ENCODE peak calls at places on chromosomes 7 and 10, in eight cellular contexts. D, B, O, X, S, Z, P and H are unnamed samples.

GRCh38 chr10:6151087-6151977 is 51.4 kb upstream of the PFKFB3 start:
- DNase-seq in S (peak), Z (peak), B (no peak), X (no peak), O (no peak), P (peak), D (peak), H (peak)

GRCh38 chr10:20970044-20970443 is 72.9 kb upstream of the NEBL start:
- DNase-seq in O (peak), P (no peak), D (no peak), B (no peak), Z (no peak), X (no peak), S (peak), H (peak)

GRCh38 chr7:23472046-23472445 is 1.8 kb upstream of the IGF2BP3 start:
- DNase-seq in Z (no peak), S (no peak), P (no peak), O (no peak), D (no peak), X (no peak), B (no peak), H (no peak)

GRCh38 chr10:16491933-16492332 is 29.7 kb downstream of the C1QL3 start:
- DNase-seq in B (no peak), P (no peak), S (no peak), O (no peak), Z (no peak), X (no peak), D (peak), H (no peak)

GRCh38 chr7:6495597-6496262 is 48.0 kb upstream of the DAGLB start:
- DNase-seq in X (no peak), D (no peak), O (no peak), Z (no peak), B (no peak), P (no peak), S (no peak), H (peak)

GRCh38 chr7:92988051-92988450 is 129.7 kb downstream of the SAMD9 start:
- DNase-seq in Z (no peak), P (no peak), O (no peak), X (peak), D (peak), B (no peak), S (peak), H (peak)

GRCh38 chr7:101390901-101391301 is 28.2 kb downstream of the COL26A1 start:
- DNase-seq in D (peak), P (peak), X (no peak), O (no peak), S (peak), Z (peak), B (no peak), H (peak)

GRCh38 chr10:13536674-13537366 is 8.0 kb upstream of the BEND7 start:
- DNase-seq in O (peak), S (peak), P (peak), B (no peak), Z (peak), X (peak), D (peak), H (peak)

GRCh38 chr7:128867842-128868623 is 5.4 kb downstream of the ATP6V1F start:
- DNase-seq in P (peak), S (no peak), X (no peak), O (no peak), D (no peak), B (no peak), Z (no peak), H (no peak)

GRCh38 chr10:34506773-34507172 is 308.3 kb downstream of the PARD3 start:
- DNase-seq in D (no peak), Z (no peak), B (no peak), X (no peak), P (no peak), O (no peak), S (no peak), H (no peak)

GRCh38 chr7:50591098-50591479 is 25.9 kb upstream of the DDC start:
- DNase-seq in D (no peak), P (no peak), O (no peak), B (no peak), S (no peak), Z (no peak), X (no peak), H (no peak)

GRCh38 chr7:139799586-139799985 is 21.8 kb upstream of the HIPK2 start:
- DNase-seq in S (no peak), X (no peak), Z (no peak), P (no peak), D (no peak), O (no peak), B (no peak), H (peak)

GRCh38 chr10:119211176-119211575 is 3.8 kb downstream of the GRK5 start:
- DNase-seq in D (no peak), B (no peak), O (no peak), X (no peak), S (peak), Z (no peak), P (no peak), H (no peak)

GRCh38 chr10:48253970-48254657 is 20.4 kb downstream of the FRMPD2 start:
- DNase-seq in O (no peak), S (peak), P (no peak), X (no peak), Z (no peak), D (no peak), B (peak), H (peak)

GRCh38 chr7:73824986-73825385 is 5.8 kb upstream of the CLDN4 start:
- DNase-seq in D (no peak), X (no peak), S (no peak), P (peak), O (no peak), Z (no peak), B (no peak), H (no peak)

GRCh38 chr10:86363184-86363832 is 3.3 kb downstream of the GRID1 start:
- DNase-seq in B (no peak), P (peak), X (no peak), S (no peak), D (peak), Z (no peak), O (no peak), H (no peak)

GRCh38 chr10:91632671-91633550 is at the start of gene PPP1R3C:
- DNase-seq in O (peak), D (peak), P (peak), B (peak), S (peak), X (no peak), Z (peak), H (peak)

GRCh38 chr10:118251791-118252190 is 90.3 kb downstream of the FAM204A start:
- DNase-seq in P (no peak), Z (no peak), X (no peak), O (no peak), B (no peak), D (no peak), S (no peak), H (no peak)

GRCh38 chr10:60958892-60959601 is 15.1 kb upstream of the RHOBTB1 start:
- DNase-seq in X (no peak), S (peak), D (no peak), O (no peak), P (no peak), B (no peak), Z (no peak), H (peak)

GRCh38 chr7:27520828-27521790 is 141.6 kb downstream of the HIBADH start:
- DNase-seq in D (no peak), Z (no peak), X (no peak), B (peak), S (peak), P (peak), O (no peak), H (peak)

GRCh38 chr10:127157506-127158205 is 38.7 kb downstream of the INSYN2A start:
- DNase-seq in Z (no peak), D (no peak), B (no peak), O (no peak), S (peak), X (no peak), P (no peak), H (no peak)

GRCh38 chr7:4715385-4715770 is 33.3 kb downstream of the FOXK1 start:
- DNase-seq in Z (peak), P (no peak), O (no peak), X (no peak), S (peak), D (no peak), B (no peak), H (peak)

GRCh38 chr7:33807158-33807530 is 98.2 kb upstream of the BMPER start:
- DNase-seq in Z (no peak), P (no peak), S (no peak), O (no peak), X (no peak), B (no peak), D (no peak), H (no peak)

GRCh38 chr7:30647589-30647988 is 34.7 kb downstream of the CRHR2 start:
- DNase-seq in P (no peak), D (no peak), Z (no peak), O (no peak), S (no peak), X (no peak), B (no peak), H (no peak)

GRCh38 chr10:23095966-23096813 is 811 bp downstream of the MSRB2 start:
- DNase-seq in Z (peak), X (no peak), P (peak), S (peak), B (peak), O (no peak), D (peak), H (peak)

GRCh38 chr7:50317221-50317678 is 12.7 kb downstream of the IKZF1 start:
- DNase-seq in X (no peak), O (no peak), Z (no peak), S (no peak), B (no peak), D (no peak), P (peak), H (no peak)

GRCh38 chr7:158819571-158820203 is 9.6 kb downstream of the ESYT2 start:
- DNase-seq in B (no peak), X (no peak), P (no peak), D (no peak), Z (no peak), O (no peak), S (no peak), H (peak)

GRCh38 chr7:71235263-71235662 is 103.3 kb downstream of the GALNT17 start:
- DNase-seq in S (no peak), Z (no peak), P (no peak), O (no peak), B (no peak), X (no peak), D (no peak), H (no peak)

GRCh38 chr7:91979590-91979989 is 38.9 kb downstream of the AKAP9 start:
- DNase-seq in Z (no peak), D (no peak), X (no peak), P (no peak), B (no peak), S (no peak), O (no peak), H (no peak)

GRCh38 chr7:135597181-135597925 is 39.6 kb downstream of the NUP205 start:
- DNase-seq in X (no peak), P (no peak), D (no peak), O (no peak), B (no peak), Z (no peak), S (peak), H (peak)

GRCh38 chr7:53811555-53812079 is 730.6 kb upstream of the VSTM2A start:
- DNase-seq in Z (no peak), D (no peak), O (no peak), P (no peak), B (no peak), X (no peak), S (no peak), H (no peak)

GRCh38 chr7:130371059-130371458 is 9.2 kb upstream of the CPA1 start:
- DNase-seq in X (no peak), S (no peak), Z (no peak), P (no peak), D (no peak), O (no peak), B (no peak), H (peak)

GRCh38 chr10:89458289-89458688 is 43.9 kb downstream of the IFIT5 start:
- DNase-seq in P (no peak), O (no peak), B (no peak), D (no peak), Z (no peak), S (peak), X (no peak), H (peak)

GRCh38 chr10:106563384-106563783 is 601.1 kb downstream of the SORCS1 start:
- DNase-seq in B (no peak), S (no peak), D (no peak), P (no peak), X (no peak), O (no peak), Z (no peak), H (no peak)

GRCh38 chr10:22805304-22805703 is 90.9 kb upstream of the PIP4K2A start:
- DNase-seq in B (no peak), P (no peak), O (peak), X (no peak), S (peak), D (no peak), Z (no peak), H (peak)

GRCh38 chr10:99927719-99928280 is 81.9 kb downstream of the DNMBP start:
- DNase-seq in S (no peak), O (no peak), Z (no peak), P (no peak), B (no peak), D (peak), X (no peak), H (peak)

GRCh38 chr7:2641406-2642393 is 9.9 kb downstream of the TTYH3 start:
- DNase-seq in D (peak), O (no peak), B (peak), S (peak), Z (peak), X (no peak), P (peak), H (peak)
- TF ChIP-seq CTCF in D (no peak), O (no peak), B (no peak), S (no peak), Z (no peak), X (no peak), P (no peak), H (no peak)

GRCh38 chr10:30439931-30440330 is 5.9 kb downstream of the MAP3K8 start:
- DNase-seq in D (no peak), S (no peak), O (no peak), B (no peak), X (no peak), P (no peak), Z (no peak), H (no peak)

GRCh38 chr10:30436200-30436599 is 2.2 kb downstream of the MAP3K8 start:
- DNase-seq in B (no peak), S (peak), P (no peak), X (no peak), Z (no peak), O (no peak), D (peak), H (peak)

GRCh38 chr10:30436688-30437038 is 2.7 kb downstream of the MAP3K8 start:
- DNase-seq in B (no peak), D (no peak), S (peak), Z (no peak), O (no peak), P (no peak), X (no peak), H (no peak)

GRCh38 chr10:30437039-30437781 is 3.2 kb downstream of the MAP3K8 start:
- DNase-seq in B (no peak), X (no peak), D (no peak), S (peak), Z (no peak), P (no peak), O (no peak), H (peak)

GRCh38 chr10:30438016-30438850 is 4.2 kb downstream of the MAP3K8 start:
- DNase-seq in X (no peak), S (no peak), P (no peak), O (no peak), B (no peak), D (no peak), Z (no peak), H (peak)
- H3K4me3 ChIP-seq in X (no peak), S (no peak), P (no peak), O (peak), B (no peak), D (no peak), Z (peak), H (peak)

GRCh38 chr7:87219545-87220025 is at the start of gene TMEM243:
- DNase-seq in Z (peak), B (no peak), X (no peak), P (peak), S (peak), D (peak), O (no peak), H (peak)
- TF ChIP-seq CTCF in Z (peak), B (no peak), X (peak), P (peak), S (no peak), D (peak), O (peak), H (no peak)

GRCh38 chr7:122691569-122692235 is 7.2 kb downstream of the RNF133 start:
- DNase-seq in S (no peak), O (no peak), B (no peak), X (no peak), D (no peak), Z (no peak), P (no peak), H (no peak)

GRCh38 chr7:122695816-122696215 is 3.1 kb downstream of the RNF133 start:
- DNase-seq in O (no peak), B (no peak), S (no peak), X (no peak), Z (no peak), P (no peak), D (no peak), H (no peak)

GRCh38 chr7:122694697-122695096 is 4.2 kb downstream of the RNF133 start:
- DNase-seq in O (no peak), Z (no peak), B (no peak), X (no peak), P (no peak), D (no peak), S (no peak), H (no peak)

GRCh38 chr7:122689346-122690109 is 9.4 kb downstream of the RNF133 start:
- DNase-seq in X (no peak), S (no peak), P (no peak), D (no peak), B (no peak), O (no peak), Z (no peak), H (no peak)

DNA sequence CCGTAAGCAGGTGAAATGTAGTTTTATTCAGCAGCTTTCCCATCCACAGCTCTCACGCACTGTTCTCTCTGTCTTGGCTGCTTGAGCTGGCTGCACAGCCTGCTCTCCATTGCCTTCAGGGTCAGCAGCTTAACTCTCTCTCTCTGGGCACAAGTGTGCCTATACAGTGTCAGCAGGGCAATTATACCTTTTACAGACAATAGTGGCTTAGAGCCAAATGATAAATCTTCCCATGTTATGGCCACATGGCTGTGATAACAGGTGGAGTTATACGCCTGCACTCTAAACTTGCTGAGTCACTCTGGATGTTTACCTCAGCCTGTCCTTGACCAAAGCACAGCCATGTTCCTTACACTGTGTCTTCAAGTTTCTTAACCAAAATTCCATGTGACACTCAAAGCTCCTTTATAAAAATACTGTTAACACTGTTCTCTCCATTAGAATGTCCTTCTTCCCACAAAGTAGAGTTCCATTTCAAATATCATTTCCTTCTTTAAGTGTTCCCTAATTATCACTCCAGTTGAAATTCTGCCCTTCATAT is 6.1 kb downstream of the RNF133 start:
- DNase-seq in X (no peak), S (no peak), O (no peak), B (no peak), D (no peak), Z (no peak), P (no peak), H (no peak)
- H3K4me3 ChIP-seq in X (no peak), S (no peak), O (no peak), B (no peak), D (no peak), Z (no peak), P (no peak), H (no peak)

GRCh38 chr10:59582058-59582457 is 127.6 kb downstream of the SLC16A9 start:
- DNase-seq in O (no peak), X (no peak), D (no peak), P (no peak), Z (no peak), S (no peak), B (no peak), H (no peak)

GRCh38 chr10:59578013-59578412 is 131.6 kb downstream of the SLC16A9 start:
- DNase-seq in B (no peak), D (no peak), S (no peak), O (no peak), P (no peak), X (no peak), Z (no peak), H (no peak)

GRCh38 chr10:59578741-59579140 is 130.9 kb downstream of the SLC16A9 start:
- DNase-seq in O (no peak), D (no peak), Z (no peak), X (no peak), P (no peak), S (no peak), B (no peak), H (no peak)

GRCh38 chr10:59582779-59583178 is 126.9 kb downstream of the SLC16A9 start:
- DNase-seq in X (no peak), D (no peak), B (no peak), P (no peak), S (no peak), O (no peak), Z (no peak), H (no peak)

DNA sequence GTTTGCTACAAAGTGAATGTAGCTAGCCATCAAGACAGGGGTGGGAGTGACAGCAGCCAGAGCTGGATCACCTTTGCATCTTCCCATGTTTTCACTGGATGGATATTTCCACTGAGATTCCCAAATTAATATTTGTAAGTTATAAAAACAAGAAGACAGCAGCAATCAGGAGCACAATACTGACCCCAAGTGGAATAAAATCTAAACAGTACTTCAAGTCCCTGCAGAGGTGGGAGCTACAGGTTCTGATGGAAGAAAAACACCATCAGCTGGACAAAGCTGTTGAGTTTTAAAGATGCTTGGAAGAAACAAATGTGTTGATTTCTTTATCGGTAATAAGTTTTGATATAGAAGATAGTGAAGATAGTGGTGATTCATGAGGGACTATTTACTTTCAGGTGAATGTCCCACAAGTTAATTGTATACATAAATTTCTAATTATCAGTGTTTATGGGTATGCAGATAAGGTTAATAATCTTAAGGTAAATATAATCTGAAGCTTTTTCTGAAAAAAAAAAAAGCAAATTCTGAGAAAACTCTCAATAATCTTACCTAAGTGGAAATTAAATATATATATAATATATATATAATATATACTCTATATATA is 129.3 kb downstream of the SLC16A9 start:
- DNase-seq in P (no peak), O (peak), S (peak), X (peak), D (peak), Z (no peak), B (peak), H (peak)
- TF ChIP-seq CTCF in P (peak), O (peak), S (peak), X (peak), D (peak), Z (peak), B (peak), H (peak)